ENCODE peak calls at places on chromosome 1, in ten cellular contexts. K is mesothelial cell of epicardium; P is kidney epithelial cell; E is NCI-H1105; X is activated T-cell treated with anti-CD3 and anti-CD28 coated beads for 1 hour; H is sciatic nerve; Y is cardiac muscle cell; A is astrocyte; Z is activated CD8-positive, alpha-beta memory T cell treated with anti-CD3 and anti-CD28 coated beads, Interleukin-2, amount 50 U/mL, for 48 hours; L is GM10248. U is an unnamed sample.

GRCh38 chr1:203196371-203196770 is 9.9 kb upstream of the CHI3L1 start:
- DNase-seq in K (no peak), P (no peak), E (no peak), X (no peak), H (peak; percentile 28), Y (no peak), A (peak; percentile 30), Z (no peak), L (no peak), U (no peak)

GRCh38 chr1:205700865-205701401 is 20.6 kb upstream of the SLC45A3 start:
- DNase-seq in K (no peak), P (no peak), E (no peak), X (no peak), H (no peak), Y (peak; percentile 66), A (no peak), Z (no peak), L (no peak), U (no peak)

GRCh38 chr1:14850563-14850962 is 252.1 kb downstream of the KAZN start:
- DNase-seq in K (no peak), P (no peak), E (peak; percentile 38), X (no peak), H (no peak), Y (no peak), A (no peak), Z (no peak), L (no peak), U (peak; percentile 10)

GRCh38 chr1:15833069-15833679 is 14.3 kb upstream of the SPEN start:
- DNase-seq in K (no peak), P (no peak), E (peak; percentile 83), X (peak; percentile 25), H (peak; percentile 70), Y (no peak), A (no peak), Z (peak; percentile 70), L (no peak), U (no peak)

GRCh38 chr1:248802454-248802853 is 23.3 kb downstream of the SH3BP5L start:
- DNase-seq in K (no peak), P (no peak), E (no peak), X (no peak), H (no peak), Y (no peak), A (no peak), Z (peak; percentile 30), L (no peak), U (no peak)

GRCh38 chr1:164644774-164645634 is 86.0 kb downstream of the PBX1 start:
- DNase-seq in K (no peak), P (no peak), E (no peak), X (no peak), H (no peak), Y (peak; percentile 75), A (peak; percentile 58), Z (no peak), L (no peak), U (no peak)

GRCh38 chr1:155479205-155479604 is 83.4 kb downstream of the ASH1L start:
- DNase-seq in K (no peak), P (peak; percentile 35), E (no peak), X (no peak), H (no peak), Y (peak; percentile 60), A (peak; percentile 72), Z (no peak), L (no peak), U (no peak)

GRCh38 chr1:186978596-186979556 is 150.1 kb downstream of the PLA2G4A start:
- DNase-seq in K (no peak), P (no peak), E (no peak), X (no peak), H (no peak), Y (no peak), A (no peak), Z (no peak), L (no peak), U (no peak)

GRCh38 chr1:14674030-14674429 is 75.5 kb downstream of the KAZN start:
- DNase-seq in K (no peak), P (no peak), E (no peak), X (no peak), H (no peak), Y (no peak), A (no peak), Z (no peak), L (no peak), U (no peak)

GRCh38 chr1:44168520-44169098 is 27.2 kb upstream of the KLF18 start:
- DNase-seq in K (no peak), P (no peak), E (no peak), X (no peak), H (no peak), Y (no peak), A (no peak), Z (no peak), L (no peak), U (no peak)

GRCh38 chr1:198157847-198158765 is 1.3 kb downstream of the NEK7 start:
- DNase-seq in K (no peak), P (no peak), E (no peak), X (no peak), H (no peak), Y (peak; percentile 45), A (peak; percentile 35), Z (no peak), L (peak; percentile 12), U (no peak)

GRCh38 chr1:154514066-154514553 is 11.9 kb upstream of the SHE start:
- DNase-seq in K (no peak), P (no peak), E (no peak), X (no peak), H (no peak), Y (no peak), A (no peak), Z (no peak), L (no peak), U (no peak)

GRCh38 chr1:239909894-239910293 is 181.8 kb upstream of the FMN2 start:
- DNase-seq in K (no peak), P (no peak), E (no peak), X (no peak), H (no peak), Y (peak; percentile 43), A (peak; percentile 37), Z (no peak), L (no peak), U (no peak)

GRCh38 chr1:216523449-216524190 is 100.4 kb upstream of the USH2A start:
- DNase-seq in K (no peak), P (no peak), E (no peak), X (no peak), H (no peak), Y (peak; percentile 26), A (peak; percentile 27), Z (no peak), L (no peak), U (no peak)

GRCh38 chr1:230359992-230360391 is 66.1 kb downstream of the PGBD5 start:
- DNase-seq in K (no peak), P (peak; percentile 41), E (no peak), X (no peak), H (no peak), Y (peak; percentile 27), A (peak; percentile 55), Z (no peak), L (no peak), U (no peak)

GRCh38 chr1:112849425-112849966 is 106.5 kb downstream of the SLC16A1 start:
- DNase-seq in K (peak; percentile 75), P (no peak), E (peak; percentile 8), X (no peak), H (no peak), Y (peak; percentile 66), A (peak; percentile 56), Z (no peak), L (no peak), U (peak; percentile 35)

GRCh38 chr1:211648336-211648735 is 27.1 kb downstream of the NEK2 start:
- DNase-seq in K (no peak), P (peak; percentile 56), E (no peak), X (no peak), H (no peak), Y (peak; percentile 60), A (no peak), Z (no peak), L (no peak), U (no peak)

GRCh38 chr1:162856260-162856659 is 4.7 kb downstream of the CCDC190 start:
- DNase-seq in K (no peak), P (peak; percentile 97), E (no peak), X (no peak), H (no peak), Y (peak; percentile 88), A (peak; percentile 99), Z (no peak), L (no peak), U (no peak)

GRCh38 chr1:53517109-53517508 is 57.9 kb downstream of the DMRTB1 start:
- DNase-seq in K (no peak), P (no peak), E (no peak), X (no peak), H (no peak), Y (no peak), A (no peak), Z (no peak), L (no peak), U (no peak)

GRCh38 chr1:42171679-42172266 is 7.2 kb upstream of the GUCA2A start:
- DNase-seq in K (no peak), P (no peak), E (no peak), X (no peak), H (no peak), Y (no peak), A (no peak), Z (no peak), L (no peak), U (no peak)

GRCh38 chr1:10033359-10033845 is 644 bp downstream of the UBE4B start:
- DNase-seq in K (no peak), P (no peak), E (peak; percentile 32), X (no peak), H (no peak), Y (peak; percentile 34), A (no peak), Z (no peak), L (no peak), U (no peak)

GRCh38 chr1:53934170-53934765 is 11.2 kb downstream of the IFT25 start:
- DNase-seq in K (no peak), P (no peak), E (no peak), X (no peak), H (no peak), Y (no peak), A (no peak), Z (no peak), L (no peak), U (no peak)

GRCh38 chr1:33836911-33837310 is 27.0 kb upstream of the HMGB4 start:
- DNase-seq in K (no peak), P (no peak), E (no peak), X (no peak), H (no peak), Y (no peak), A (peak; percentile 61), Z (no peak), L (no peak), U (no peak)

GRCh38 chr1:24875257-24875656 is 54.8 kb downstream of the RUNX3 start:
- DNase-seq in K (no peak), P (no peak), E (no peak), X (no peak), H (no peak), Y (no peak), A (no peak), Z (peak; percentile 40), L (no peak), U (no peak)

GRCh38 chr1:160971618-160972056 is 17.0 kb upstream of the ITLN2 start:
- DNase-seq in K (no peak), P (no peak), E (no peak), X (no peak), H (no peak), Y (no peak), A (no peak), Z (no peak), L (no peak), U (no peak)

GRCh38 chr1:15950763-15951295 is 25.1 kb downstream of the ZBTB17 start:
- DNase-seq in K (no peak), P (no peak), E (no peak), X (peak; percentile 56), H (no peak), Y (peak; percentile 88), A (peak; percentile 69), Z (peak; percentile 91), L (peak; percentile 21), U (no peak)

GRCh38 chr1:115069626-115070308 is 19.5 kb downstream of the TSPAN2 start:
- DNase-seq in K (no peak), P (no peak), E (no peak), X (no peak), H (no peak), Y (no peak), A (peak; percentile 79), Z (no peak), L (no peak), U (no peak)

GRCh38 chr1:6870086-6870485 is 84.8 kb downstream of the CAMTA1 start:
- DNase-seq in K (no peak), P (no peak), E (no peak), X (no peak), H (no peak), Y (no peak), A (peak; percentile 14), Z (no peak), L (no peak), U (no peak)